ENCODE peak calls at places on chromosomes 6 and 20, in seven cellular contexts. D is dermis microvascular lymphatic vessel endothelial cell, X is GM20000, B is bronchial epithelial cell, J is breast epithelium, V is activated gamma-delta T cell treated with Interleukin-2 at 50 U/mL for 16 hours, Y is HS-5. R is an unnamed sample.

GRCh38 chr6:118783931-118784528 is 109.9 kb upstream of the ASF1A start:
- DNase-seq in D (peak), X (no peak), B (no peak), J (no peak), V (no peak), Y (no peak), R (no peak)

GRCh38 chr6:131787955-131788712 is 19.7 kb upstream of the ENPP1 start:
- DNase-seq in D (no peak), X (no peak), B (no peak), J (no peak), V (no peak), Y (no peak), R (no peak)

GRCh38 chr6:43128926-43129325 is 42.1 kb upstream of the SRF start:
- DNase-seq in D (no peak), X (no peak), B (no peak), J (no peak), V (no peak), Y (no peak), R (no peak)

GRCh38 chr20:37968726-37969401 is 64.4 kb downstream of the TTI1 start:
- DNase-seq in D (no peak), X (no peak), B (peak), J (no peak), V (no peak), Y (no peak), R (peak)

GRCh38 chr6:114049367-114049966 is 78.5 kb upstream of the HDAC2 start:
- DNase-seq in D (no peak), X (no peak), B (peak), J (no peak), V (no peak), Y (no peak), R (no peak)

GRCh38 chr6:10837692-10837996 is 695 bp downstream of the MAK start:
- DNase-seq in D (no peak), X (peak), B (no peak), J (no peak), V (no peak), Y (no peak), R (no peak)

GRCh38 chr6:150354754-150355571 is 13.8 kb upstream of the IYD start:
- DNase-seq in D (no peak), X (no peak), B (no peak), J (no peak), V (no peak), Y (no peak), R (no peak)

GRCh38 chr6:170098428-170099170 is 192.3 kb downstream of the DLL1 start:
- DNase-seq in D (no peak), X (no peak), B (no peak), J (peak), V (no peak), Y (no peak), R (no peak)

GRCh38 chr6:108526739-108527174 is 34.0 kb upstream of the FOXO3 start:
- DNase-seq in D (peak), X (peak), B (peak), J (no peak), V (no peak), Y (peak), R (peak)

GRCh38 chr20:11907621-11908020 is 10.1 kb upstream of the BTBD3 start:
- DNase-seq in D (peak), X (no peak), B (peak), J (no peak), V (no peak), Y (no peak), R (no peak)

GRCh38 chr20:47664744-47665143 is 120.5 kb downstream of the SULF2 start:
- DNase-seq in D (no peak), X (no peak), B (no peak), J (no peak), V (no peak), Y (no peak), R (no peak)

GRCh38 chr6:112298816-112299281 is 44.5 kb upstream of the LAMA4 start:
- DNase-seq in D (peak), X (no peak), B (peak), J (no peak), V (no peak), Y (peak), R (peak)

GRCh38 chr20:16821211-16822089 is 73.3 kb downstream of the OTOR start:
- DNase-seq in D (peak), X (peak), B (peak), J (no peak), V (no peak), Y (no peak), R (peak)

GRCh38 chr6:33609444-33610034 is 11.6 kb upstream of the ITPR3 start:
- DNase-seq in D (peak), X (no peak), B (peak), J (no peak), V (no peak), Y (no peak), R (no peak)

GRCh38 chr6:135657207-135657606 is 159.7 kb upstream of the AHI1 start:
- DNase-seq in D (no peak), X (no peak), B (no peak), J (no peak), V (no peak), Y (no peak), R (no peak)

GRCh38 chr6:42505377-42505702 is 53.6 kb upstream of the TRERF1 start:
- DNase-seq in D (peak), X (no peak), B (peak), J (no peak), V (no peak), Y (peak), R (no peak)

GRCh38 chr6:129338683-129339082 is 371.3 kb downstream of the ARHGAP18 start:
- DNase-seq in D (no peak), X (no peak), B (no peak), J (no peak), V (no peak), Y (no peak), R (no peak)

GRCh38 chr20:57484772-57485171 is 40.2 kb downstream of the CTCFL start:
- DNase-seq in D (no peak), X (no peak), B (no peak), J (no peak), V (no peak), Y (no peak), R (no peak)